ENCODE peak calls at places on chromosomes 13 and 19, in ten cellular contexts. T, S, Q, P, D, Y, V, L, I and W are unnamed samples.

GRCh38 chr19:17026706-17027427 is at the start of gene CPAMD8:
- DNase-seq in Y (no peak), V (peak), Q (no peak), S (no peak), I (peak), P (no peak), D (no peak), T (no peak), L (no peak), W (no peak)

GRCh38 chr19:23273022-23273593 is 22.9 kb upstream of the ZNF724 start:
- DNase-seq in V (no peak), L (no peak), Y (no peak), P (no peak), S (no peak), D (no peak), I (peak), Q (peak), T (no peak), W (no peak)

GRCh38 chr19:2426661-2427322 is 594 bp downstream of the TIMM13 start:
- DNase-seq in L (peak), V (peak), D (peak), I (peak), P (peak), Y (no peak), T (no peak), S (peak), Q (peak), W (no peak)

GRCh38 chr19:51119675-51120074 is 5.0 kb upstream of the SIGLEC9 start:
- DNase-seq in D (peak), I (no peak), P (no peak), Y (no peak), Q (no peak), V (no peak), S (no peak), L (no peak), T (no peak), W (no peak)

GRCh38 chr19:8308891-8309291 is 733 bp upstream of the CD320 start:
- DNase-seq in V (no peak), D (peak), L (no peak), I (no peak), Y (no peak), T (peak), S (peak), P (no peak), Q (no peak), W (peak)

GRCh38 chr19:35262101-35262761 is 6.5 kb upstream of the USF2 start:
- DNase-seq in D (peak), I (no peak), V (no peak), L (no peak), P (no peak), S (peak), Q (peak), Y (no peak), T (peak), W (peak)

GRCh38 chr13:26198116-26198515 is 24.0 kb downstream of the RNF6 start:
- DNase-seq in V (no peak), P (no peak), Q (no peak), Y (no peak), I (no peak), T (no peak), S (no peak), D (no peak), L (no peak), W (no peak)

GRCh38 chr19:3161453-3161852 is 17.1 kb upstream of the S1PR4 start:
- DNase-seq in V (no peak), D (no peak), L (peak), P (peak), I (no peak), Q (no peak), S (no peak), Y (no peak), T (no peak), W (no peak)

GRCh38 chr19:40116075-40116474 is 25.3 kb upstream of the ZNF780A start:
- DNase-seq in P (no peak), I (no peak), D (no peak), Q (no peak), S (no peak), Y (no peak), T (no peak), V (no peak), L (no peak), W (no peak)

GRCh38 chr13:110330491-110331001 is 23.5 kb downstream of the COL4A2 start:
- DNase-seq in V (no peak), S (no peak), I (no peak), L (no peak), D (peak), Y (no peak), T (no peak), P (no peak), Q (no peak), W (no peak)

GRCh38 chr13:68319384-68319783 is 1089.2 kb upstream of the PCDH9 start:
- DNase-seq in S (no peak), Q (no peak), L (no peak), D (no peak), V (no peak), I (no peak), T (no peak), P (no peak), Y (no peak), W (no peak)

GRCh38 chr19:19457691-19458090 is 52.2 kb downstream of the GATAD2A start:
- DNase-seq in P (no peak), Y (no peak), I (no peak), L (no peak), Q (no peak), T (no peak), D (no peak), V (no peak), S (no peak), W (no peak)

GRCh38 chr13:49976314-49977258 is 20.3 kb upstream of the TRIM13 start:
- DNase-seq in T (peak), V (peak), P (peak), Q (peak), D (peak), S (peak), L (peak), Y (no peak), I (peak), W (peak)

GRCh38 chr19:52658595-52658994 is 20.4 kb upstream of the ZNF83 start:
- DNase-seq in S (no peak), V (no peak), T (no peak), L (no peak), I (no peak), Y (no peak), D (no peak), Q (no peak), P (no peak), W (no peak)

GRCh38 chr19:57813919-57814504 is 701 bp downstream of the ZNF552 start:
- DNase-seq in V (no peak), P (peak), D (no peak), L (no peak), Y (no peak), S (no peak), Q (peak), T (no peak), I (no peak), W (peak)

GRCh38 chr13:67130444-67130843 is 99.7 kb downstream of the PCDH9 start:
- DNase-seq in P (no peak), T (no peak), S (no peak), D (no peak), I (no peak), Q (no peak), L (no peak), V (no peak), Y (no peak), W (no peak)

GRCh38 chr13:20221772-20222171 is 10.3 kb downstream of the GJB6 start:
- DNase-seq in T (no peak), S (no peak), I (no peak), Y (no peak), D (no peak), P (no peak), V (peak), L (no peak), Q (no peak), W (no peak)

GRCh38 chr13:111526922-111527321 is 206.5 kb downstream of the TEX29 start:
- DNase-seq in Y (no peak), L (no peak), T (no peak), Q (no peak), I (no peak), P (no peak), D (no peak), V (peak), S (no peak), W (no peak)

GRCh38 chr19:7868671-7869452 is 5.3 kb downstream of the PRR36 start:
- DNase-seq in P (peak), Q (peak), T (no peak), I (peak), Y (peak), V (peak), L (peak), S (peak), D (no peak), W (peak)

GRCh38 chr13:66477816-66478215 is 752.3 kb downstream of the PCDH9 start:
- DNase-seq in P (no peak), L (no peak), Q (no peak), D (no peak), T (no peak), V (no peak), S (no peak), I (no peak), Y (no peak), W (no peak)

GRCh38 chr19:40252395-40252794 is 25.9 kb upstream of the CCNP start:
- DNase-seq in S (no peak), Y (no peak), Q (no peak), D (no peak), P (no peak), T (no peak), I (no peak), V (no peak), L (no peak), W (no peak)

GRCh38 chr13:78020861-78021260 is 102.2 kb upstream of the EDNRB start:
- DNase-seq in V (no peak), S (no peak), I (no peak), Y (no peak), T (no peak), P (no peak), L (no peak), D (no peak), Q (no peak), W (no peak)

GRCh38 chr19:33093420-33094210 is 12.6 kb downstream of the GPATCH1 start:
- DNase-seq in L (no peak), S (no peak), Q (no peak), Y (no peak), D (no peak), V (no peak), I (no peak), P (peak), T (no peak), W (no peak)

GRCh38 chr13:33249066-33249465 is 36.5 kb downstream of the STARD13 start:
- DNase-seq in T (no peak), Y (no peak), S (no peak), D (no peak), V (no peak), I (no peak), L (no peak), P (no peak), Q (no peak), W (no peak)

GRCh38 chr13:27954406-27954851 is 14.7 kb downstream of the CDX2 start:
- DNase-seq in I (peak), T (no peak), L (peak), P (no peak), Y (no peak), S (no peak), Q (peak), D (no peak), V (no peak), W (no peak)
- TF ChIP-seq EP300 in I (no peak), T (no peak), L (no peak), P (no peak), Y (no peak), S (no peak), Q (no peak), D (no peak), V (no peak), W (no peak)

GRCh38 chr19:30672926-30673325 is 300.7 kb downstream of the ZNF536 start:
- DNase-seq in Q (no peak), T (no peak), S (no peak), P (no peak), Y (no peak), L (no peak), V (no peak), D (no peak), I (no peak), W (no peak)
- TF ChIP-seq EP300 in Q (no peak), T (no peak), S (no peak), P (no peak), Y (no peak), L (no peak), V (no peak), D (no peak), I (no peak), W (no peak)

GRCh38 chr19:54653181-54653809 is 9.5 kb upstream of the LILRB4 start:
- DNase-seq in V (no peak), Q (no peak), D (no peak), S (no peak), Y (no peak), T (no peak), I (peak), P (peak), L (peak), W (no peak)
- TF ChIP-seq EP300 in V (no peak), Q (no peak), D (no peak), S (no peak), Y (no peak), T (no peak), I (no peak), P (no peak), L (no peak), W (no peak)

DNA sequence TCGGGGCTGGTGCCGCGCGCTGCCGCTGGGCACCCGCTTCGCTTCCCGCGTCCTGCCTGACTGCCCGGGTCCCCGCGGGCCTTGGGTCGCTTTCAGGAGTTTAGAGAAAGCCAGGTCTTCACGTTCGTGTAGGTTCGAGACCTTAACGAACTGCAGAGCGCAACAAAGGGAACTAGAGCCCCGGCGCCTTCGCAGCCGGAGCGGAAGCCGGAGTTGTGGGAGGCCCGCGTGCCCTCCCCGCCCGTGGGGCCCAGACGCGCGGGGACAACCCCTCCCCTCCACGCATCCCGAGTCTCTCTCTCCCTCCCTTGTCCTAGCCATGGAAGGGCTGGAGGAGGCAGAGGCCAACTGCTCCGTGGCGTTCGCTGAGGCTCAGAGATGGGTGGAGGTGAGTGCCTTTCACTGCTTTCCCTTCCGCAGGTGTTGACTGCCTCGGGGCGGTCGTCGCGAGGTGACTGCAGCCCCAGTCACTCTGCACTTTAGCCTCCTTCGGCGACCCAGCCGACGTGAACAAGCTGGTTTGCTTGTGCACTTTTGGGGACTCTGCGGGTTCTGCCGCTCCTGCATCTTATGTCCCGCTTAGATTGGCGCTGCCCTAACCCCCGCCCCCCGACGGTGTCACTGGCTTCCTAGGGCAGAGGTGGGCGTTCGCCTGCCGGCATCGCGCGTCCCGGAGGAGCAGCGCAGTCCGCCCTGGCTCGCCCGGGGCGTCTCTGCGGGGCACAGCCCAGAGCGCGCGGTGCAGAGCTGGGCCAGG is 387 bp downstream of the LMO7 start:
- DNase-seq in I (peak), P (peak), Y (no peak), V (peak), Q (peak), L (no peak), S (peak), D (no peak), T (no peak), W (no peak)
- TF ChIP-seq EP300 in I (no peak), P (no peak), Y (no peak), V (no peak), Q (no peak), L (no peak), S (no peak), D (no peak), T (peak), W (no peak)

GRCh38 chr19:31354919-31355318 is 5.7 kb upstream of the TSHZ3 start:
- DNase-seq in S (no peak), I (no peak), P (no peak), T (no peak), Q (no peak), V (no peak), L (no peak), D (no peak), Y (no peak), W (no peak)

GRCh38 chr19:31354316-31354715 is 5.1 kb upstream of the TSHZ3 start:
- DNase-seq in Q (no peak), I (peak), L (no peak), D (no peak), T (no peak), V (no peak), Y (no peak), P (no peak), S (no peak), W (no peak)

GRCh38 chr19:31356587-31357314 is 7.5 kb upstream of the TSHZ3 start:
- DNase-seq in Q (peak), T (no peak), S (no peak), I (peak), P (peak), Y (no peak), L (no peak), D (no peak), V (peak), W (no peak)

GRCh38 chr19:31357315-31357673 is 8.1 kb upstream of the TSHZ3 start:
- DNase-seq in L (no peak), Q (no peak), D (no peak), V (no peak), Y (no peak), T (no peak), P (no peak), S (no peak), I (no peak), W (no peak)

DNA sequence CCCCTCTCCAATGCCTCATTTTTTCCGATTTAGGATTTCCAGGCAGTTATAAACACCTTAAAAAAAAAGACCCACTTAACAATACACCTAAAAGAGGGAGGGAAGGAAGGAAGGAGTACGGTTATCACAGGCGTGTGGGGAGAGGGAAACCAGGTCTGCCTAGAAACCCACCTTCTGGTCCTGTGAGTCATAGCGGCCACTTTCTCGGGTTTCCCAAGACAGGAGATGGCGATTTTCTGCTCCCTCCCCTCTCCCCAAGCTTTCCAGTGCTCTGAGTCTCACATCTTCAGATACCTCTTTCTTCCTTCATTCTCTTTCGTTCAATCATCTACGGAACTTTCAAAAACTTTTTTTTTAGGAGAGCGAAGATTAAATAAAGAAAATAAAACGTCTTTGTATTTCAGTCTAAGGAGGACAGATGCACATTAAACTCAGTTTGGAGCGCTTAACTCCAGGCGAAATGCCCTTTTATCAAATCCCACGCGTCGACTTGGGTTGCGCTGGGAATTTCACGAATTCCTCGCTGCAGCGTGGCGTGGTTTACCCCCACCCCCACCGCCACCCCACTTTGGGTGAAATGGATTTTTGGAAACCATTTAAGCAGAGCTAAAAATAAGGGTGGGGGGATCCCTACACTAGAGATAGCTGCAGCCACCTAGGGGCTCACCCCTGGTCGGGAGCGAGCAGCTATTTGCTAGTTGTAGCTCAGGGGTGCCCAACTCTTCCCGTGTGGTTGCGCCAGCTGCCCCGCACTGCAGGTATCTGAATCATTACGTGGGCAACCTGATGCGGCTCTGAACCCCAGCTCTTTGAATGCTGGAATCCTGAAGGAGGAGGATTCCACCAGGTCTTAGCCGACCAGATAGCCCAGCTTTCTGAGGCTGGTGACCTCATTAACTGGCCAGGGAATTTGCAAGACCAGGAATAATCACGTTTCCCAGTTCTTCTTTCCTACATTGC is 6.4 kb upstream of the TSHZ3 start:
- DNase-seq in P (no peak), Q (no peak), T (no peak), Y (no peak), L (no peak), D (no peak), I (peak), V (no peak), S (no peak), W (no peak)
- TF ChIP-seq EP300 in P (no peak), Q (no peak), T (no peak), Y (no peak), L (no peak), D (no peak), I (no peak), V (no peak), S (no peak), W (no peak)

GRCh38 chr19:387777-388176 is 21.2 kb downstream of the C2CD4C start:
- DNase-seq in T (no peak), I (no peak), V (peak), Y (no peak), D (no peak), S (no peak), P (no peak), Q (no peak), L (no peak), W (no peak)

GRCh38 chr19:383040-383439 is 25.9 kb downstream of the C2CD4C start:
- DNase-seq in V (peak), T (no peak), S (no peak), P (no peak), Y (no peak), L (no peak), D (no peak), I (no peak), Q (no peak), W (no peak)

GRCh38 chr19:384801-385169 is 24.2 kb downstream of the C2CD4C start:
- DNase-seq in V (peak), P (no peak), I (no peak), D (no peak), Q (no peak), T (no peak), Y (no peak), L (no peak), S (no peak), W (no peak)

GRCh38 chr19:379796-380195 is 29.2 kb downstream of the C2CD4C start:
- DNase-seq in S (no peak), Q (no peak), L (no peak), Y (no peak), I (no peak), T (no peak), V (no peak), D (no peak), P (no peak), W (no peak)

GRCh38 chr19:383922-384800 is 24.8 kb downstream of the C2CD4C start:
- DNase-seq in D (peak), I (peak), S (no peak), V (peak), P (peak), L (no peak), Q (no peak), Y (peak), T (no peak), W (no peak)
- TF ChIP-seq EP300 in D (no peak), I (no peak), S (no peak), V (no peak), P (no peak), L (no peak), Q (no peak), Y (no peak), T (no peak), W (no peak)

GRCh38 chr19:53945441-53945840 is 17.3 kb upstream of the CACNG8 start:
- DNase-seq in T (no peak), S (no peak), V (no peak), P (peak), Q (no peak), L (peak), D (no peak), I (peak), Y (no peak), W (no peak)

GRCh38 chr19:53945998-53946397 is 16.7 kb upstream of the CACNG8 start:
- DNase-seq in T (no peak), P (no peak), V (no peak), I (no peak), Y (no peak), Q (no peak), D (no peak), L (no peak), S (no peak), W (no peak)

GRCh38 chr19:53944416-53944815 is 18.3 kb upstream of the CACNG8 start:
- DNase-seq in T (no peak), L (no peak), S (no peak), V (no peak), D (no peak), I (no peak), P (no peak), Q (no peak), Y (no peak), W (no peak)

GRCh38 chr19:53947624-53948023 is 15.1 kb upstream of the CACNG8 start:
- DNase-seq in Y (no peak), P (no peak), L (peak), S (no peak), I (peak), Q (no peak), V (no peak), D (no peak), T (no peak), W (no peak)

GRCh38 chr19:53944933-53945332 is 17.8 kb upstream of the CACNG8 start:
- DNase-seq in I (no peak), P (no peak), S (no peak), V (no peak), Q (no peak), T (no peak), D (no peak), Y (no peak), L (no peak), W (no peak)
- TF ChIP-seq EP300 in I (no peak), P (no peak), S (no peak), V (no peak), Q (no peak), T (no peak), D (no peak), Y (no peak), L (no peak), W (no peak)

GRCh38 chr19:14432817-14433453 is at the start of gene PKN1:
- DNase-seq in Q (peak), D (no peak), I (peak), Y (no peak), S (peak), T (no peak), L (peak), P (peak), V (peak), W (no peak)
- TF ChIP-seq EP300 in Q (no peak), D (no peak), I (no peak), Y (peak), S (no peak), T (no peak), L (no peak), P (no peak), V (no peak), W (no peak)

GRCh38 chr13:94620286-94620896 is 18.7 kb downstream of the GPR180 start:
- DNase-seq in L (peak), I (peak), T (no peak), P (peak), S (no peak), V (no peak), Q (no peak), D (no peak), Y (no peak), W (no peak)
- TF ChIP-seq EP300 in L (no peak), I (no peak), T (no peak), P (no peak), S (no peak), V (no peak), Q (no peak), D (no peak), Y (no peak), W (no peak)